ENCODE peak calls at places on chromosomes 5 and 9, in five cellular contexts. S, L, T, B and C are unnamed samples.

GRCh38 chr5:125348221-125348692 is 601.8 kb upstream of the ZNF608 start:
- DNase-seq in S (peak), L (peak), T (peak), B (no peak), C (no peak)

GRCh38 chr5:54520438-54520846 is 2.9 kb downstream of the SNX18 start:
- DNase-seq in S (no peak), L (no peak), T (peak), B (no peak), C (peak)

GRCh38 chr9:114804504-114804903 is 1.3 kb downstream of the TNFSF15 start:
- DNase-seq in S (no peak), L (no peak), T (no peak), B (no peak), C (no peak)

GRCh38 chr9:33158555-33159057 is 8.5 kb downstream of the B4GALT1 start:
- DNase-seq in S (no peak), L (no peak), T (no peak), B (no peak), C (no peak)

GRCh38 chr5:10704949-10705621 is 55.9 kb downstream of the DAP start:
- DNase-seq in S (no peak), L (no peak), T (no peak), B (peak), C (no peak)

GRCh38 chr9:127463891-127464290 is 12.6 kb downstream of the LRSAM1 start:
- DNase-seq in S (no peak), L (no peak), T (no peak), B (no peak), C (peak)

GRCh38 chr5:76790632-76791290 is 28.1 kb upstream of the F2RL1 start:
- DNase-seq in S (no peak), L (no peak), T (no peak), B (no peak), C (no peak)

GRCh38 chr9:120982851-120983250 is 56.3 kb upstream of the TRAF1 start:
- DNase-seq in S (no peak), L (no peak), T (no peak), B (no peak), C (no peak)

GRCh38 chr5:178113141-178113787 is at the start of gene N4BP3:
- DNase-seq in S (no peak), L (no peak), T (no peak), B (peak), C (peak)

GRCh38 chr9:89601856-89602562 is 2.8 kb upstream of the GADD45G start:
- DNase-seq in S (no peak), L (peak), T (no peak), B (no peak), C (no peak)

GRCh38 chr9:81150016-81150625 is 539.2 kb downstream of the TLE1 start:
- DNase-seq in S (peak), L (no peak), T (no peak), B (no peak), C (no peak)

GRCh38 chr9:16002816-16003215 is 450.0 kb downstream of the CCDC171 start:
- DNase-seq in S (no peak), L (no peak), T (no peak), B (no peak), C (no peak)

GRCh38 chr5:129904102-129904666 is at the start of gene CHSY3:
- DNase-seq in S (no peak), L (peak), T (peak), B (no peak), C (peak)

GRCh38 chr9:27676827-27677226 is 103.5 kb upstream of the C9orf72 start:
- DNase-seq in S (no peak), L (no peak), T (no peak), B (no peak), C (no peak)

GRCh38 chr9:129109504-129109903 is 1.1 kb downstream of the CRAT start:
- DNase-seq in S (no peak), L (no peak), T (no peak), B (no peak), C (peak)